ENCODE peak calls at places on chromosomes 3 and 15, in four cellular contexts. D is activated CD8-positive, alpha-beta memory T cell treated with anti-CD3 and anti-CD28 coated beads, Interleukin-2, amount 50 U/mL, for 48 hours; F is ELF-1; K is stimulated activated CD4-positive, alpha-beta T cell treated with anti-CD3 and anti-CD28 coated beads, TNF-alpha, amount 100 ng/mL, for 4 hours. P is an unnamed sample.

GRCh38 chr3:127419140-127419539 is 131.3 kb upstream of the PRR20G start:
- DNase-seq in F (no peak), D (no peak), K (no peak), P (peak)

GRCh38 chr15:78906310-78906608 is 33.6 kb downstream of the MORF4L1 start:
- DNase-seq in F (no peak), K (no peak), D (no peak), P (no peak)

GRCh38 chr15:25465835-25466234 is 27.0 kb upstream of the UBE3A start:
- DNase-seq in F (no peak), D (no peak), K (no peak), P (no peak)

GRCh38 chr3:11717301-11717700 is 73.6 kb upstream of the VGLL4 start:
- DNase-seq in F (peak), K (no peak), D (no peak), P (no peak)

GRCh38 chr3:115401891-115402501 is 221.3 kb upstream of the GAP43 start:
- DNase-seq in K (no peak), F (no peak), D (no peak), P (no peak)

GRCh38 chr15:52102468-52102867 is 10.1 kb downstream of the BCL2L10 start:
- DNase-seq in F (no peak), D (no peak), K (no peak), P (no peak)

GRCh38 chr3:16427309-16427965 is 86.1 kb downstream of the RFTN1 start:
- DNase-seq in D (no peak), F (no peak), K (no peak), P (no peak)

GRCh38 chr3:15933439-15934144 is 135.8 kb upstream of the ANKRD28 start:
- DNase-seq in F (no peak), K (no peak), D (no peak), P (no peak)

GRCh38 chr3:58526124-58526957 is 10.6 kb downstream of the ACOX2 start:
- DNase-seq in K (no peak), F (peak), D (no peak), P (no peak)

GRCh38 chr3:194711913-194712312 is 26.2 kb downstream of the FAM43A start:
- DNase-seq in F (peak), K (no peak), D (no peak), P (no peak)

P was measured in neural progenitor cell.